ENCODE peak calls at places on chromosomes 5 and 9, in four cellular contexts. M is stomach, E is pancreas, S is psoas muscle. F is an unnamed sample. For H3K4me1, the result is how much of the 10 kb centered on the place peaks cover.

GRCh38 chr5:157924931-157925729 is 66.2 kb upstream of the CLINT1 start:
- DNase-seq in M (no peak), E (no peak), S (no peak), F (peak)

GRCh38 chr5:179803651-179804598 is 2.7 kb downstream of the MGAT4B start:
- DNase-seq in M (no peak), E (peak), S (no peak), F (no peak)

GRCh38 chr5:148957591-148958202 is 105.2 kb downstream of the SH3TC2 start:
- DNase-seq in M (peak), E (no peak), S (no peak), F (no peak)

GRCh38 chr9:137270929-137271695 is 6.4 kb upstream of the TOR4A start:
- DNase-seq in M (no peak), E (peak), S (no peak), F (no peak)

GRCh38 chr5:57225553-57225952 is 51.7 kb downstream of the GPBP1 start:
- DNase-seq in M (no peak), E (no peak), S (no peak), F (no peak)

GRCh38 chr9:87445646-87446045 is 52.0 kb upstream of the DAPK1 start:
- DNase-seq in M (peak), E (peak), S (no peak), F (peak)

GRCh38 chr5:151608522-151608921 is 17.4 kb upstream of the FAT2 start:
- DNase-seq in M (no peak), E (no peak), S (no peak), F (no peak)

GRCh38 chr5:153425914-153426313 is 64.6 kb upstream of the GRIA1 start:
- DNase-seq in M (no peak), E (no peak), S (no peak), F (no peak)

GRCh38 chr5:135834639-135835529 is at the start of gene SLC25A48:
- DNase-seq in M (peak), E (peak), S (peak), F (peak)

DNA sequence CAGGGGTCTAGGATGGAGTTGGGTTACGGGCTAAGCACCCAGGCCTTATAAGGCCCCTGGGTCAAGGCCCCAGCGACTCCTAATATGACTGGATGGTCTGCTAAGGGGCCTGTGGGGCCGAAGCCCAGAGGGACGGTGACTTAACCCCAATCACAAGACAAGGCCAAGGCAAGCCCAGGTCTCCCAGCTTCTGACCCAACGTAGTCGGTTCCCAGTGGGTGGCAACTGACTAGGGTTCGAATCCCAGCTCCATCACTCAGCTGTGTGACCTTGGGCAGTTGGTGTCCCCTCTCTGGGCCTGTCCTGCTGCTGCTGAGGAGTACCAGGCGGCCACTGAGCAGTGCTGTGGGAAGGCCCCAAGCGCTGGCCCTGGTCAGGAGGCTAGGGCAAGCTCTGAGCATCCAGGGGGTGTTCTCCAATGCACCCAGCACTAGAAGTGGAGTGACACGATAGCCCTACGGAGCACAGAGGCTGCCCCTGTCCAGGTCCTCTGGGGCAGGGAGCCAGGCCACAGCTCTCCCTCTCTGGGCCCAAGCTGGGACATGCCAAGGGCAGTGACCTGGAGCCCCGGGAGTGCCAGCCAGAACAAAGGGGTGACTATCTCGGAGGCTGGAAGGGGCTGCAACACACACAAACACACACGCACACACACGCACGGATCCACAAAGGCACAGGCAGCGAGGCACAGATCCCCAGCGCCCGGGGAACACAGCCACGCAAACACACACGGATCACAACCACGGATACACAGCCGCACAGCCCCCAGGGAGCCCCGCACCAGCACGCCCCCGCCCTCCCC is 512 bp downstream of the AK1 start:
- DNase-seq in M (no peak), E (no peak), S (peak), F (no peak)
- H3K4me3 ChIP-seq in M (peak), E (peak), S (peak), F (peak)

GRCh38 chr9:99114846-99115500 is 10.1 kb downstream of the TGFBR1 start:
- DNase-seq in M (no peak), E (no peak), S (no peak), F (no peak)
- H3K4me1 ChIP-seq in M (under half), E (under half), S (half or more), F (under half)

DNA sequence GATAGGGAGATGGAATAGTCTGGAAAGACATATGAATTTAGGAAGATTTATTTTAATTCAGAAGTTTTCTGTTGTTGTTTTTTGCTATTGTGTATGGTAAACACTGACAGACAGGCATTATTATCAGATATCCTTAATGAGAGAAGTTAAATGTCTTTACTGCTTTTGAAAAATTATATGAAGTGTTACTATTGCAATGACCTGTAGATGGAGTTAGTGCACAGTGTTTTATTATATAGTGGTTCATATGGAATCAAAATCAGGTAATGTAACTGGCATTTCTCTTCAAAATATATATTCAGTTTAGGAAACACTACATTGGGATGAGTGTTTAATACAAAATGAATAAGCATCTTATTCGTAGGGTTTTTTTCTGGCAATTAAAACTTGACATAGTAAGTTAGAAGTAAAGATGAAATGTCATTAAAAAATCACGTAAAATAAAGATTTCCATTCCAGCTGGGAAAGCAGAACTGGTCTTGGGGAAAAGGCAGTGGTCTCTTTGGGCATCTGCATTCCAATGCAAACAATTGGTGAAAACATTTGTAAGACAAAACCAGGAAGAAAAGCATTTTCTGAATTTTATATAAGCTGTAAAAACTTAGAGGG is 3.9 kb downstream of the GABRA1 start:
- DNase-seq in M (no peak), E (no peak), S (no peak), F (no peak)
- TF ChIP-seq CTCF in M (no peak), E (no peak), S (no peak), F (no peak)

GRCh38 chr5:42807722-42808447 is 3.8 kb downstream of the SELENOP start:
- DNase-seq in M (no peak), E (no peak), S (no peak), F (no peak)

GRCh38 chr5:42810905-42811590 is 644 bp downstream of the SELENOP start:
- DNase-seq in M (no peak), E (no peak), S (no peak), F (no peak)

GRCh38 chr5:42811591-42812392 is at the start of gene SELENOP:
- DNase-seq in M (peak), E (peak), S (peak), F (peak)

GRCh38 chr5:42806701-42807262 is 4.9 kb downstream of the SELENOP start:
- DNase-seq in M (no peak), E (no peak), S (no peak), F (no peak)

DNA sequence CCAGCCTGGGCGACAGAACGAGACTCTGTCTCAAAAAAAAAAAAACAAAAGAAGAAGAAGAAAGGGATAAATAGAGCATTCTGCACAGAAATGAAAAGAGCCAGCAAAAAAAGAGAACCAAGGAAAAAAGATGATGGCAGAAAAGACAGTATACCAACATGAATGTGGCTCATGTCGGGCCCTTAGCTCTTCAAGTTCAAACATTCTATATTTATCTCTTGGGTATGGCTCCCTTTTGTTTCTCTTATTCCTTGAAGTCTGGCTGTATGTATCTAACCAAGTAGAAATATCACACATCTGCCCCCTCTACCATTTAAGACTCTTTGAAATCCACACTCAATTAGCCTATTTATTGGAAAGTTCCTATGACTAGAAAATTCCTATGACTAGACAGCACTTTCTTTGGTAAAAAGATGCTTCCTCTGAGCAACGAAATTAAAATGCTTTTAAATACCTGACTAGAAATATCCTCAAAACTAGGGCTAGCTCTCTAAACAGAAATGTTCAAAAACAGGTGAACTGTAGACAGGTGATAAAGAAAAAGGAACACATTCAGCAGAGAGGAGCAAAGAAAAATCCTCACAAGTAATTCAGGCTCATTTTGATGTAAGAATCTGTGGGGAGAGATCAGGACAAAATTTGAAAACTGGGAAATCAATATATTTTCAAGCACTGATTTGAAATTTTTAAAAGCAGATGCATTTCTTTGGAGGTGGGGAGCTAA is 2.6 kb downstream of the SELENOP start:
- DNase-seq in M (no peak), E (no peak), S (no peak), F (no peak)
- H3K4me3 ChIP-seq in M (peak), E (no peak), S (peak), F (no peak)

GRCh38 chr5:154756871-154757646 is 1.9 kb downstream of the LARP1 start:
- DNase-seq in M (peak), E (peak), S (peak), F (peak)

GRCh38 chr5:154758977-154759376 is 3.8 kb downstream of the LARP1 start:
- DNase-seq in M (no peak), E (no peak), S (no peak), F (no peak)

GRCh38 chr5:154756203-154756870 is 1.2 kb downstream of the LARP1 start:
- DNase-seq in M (peak), E (peak), S (peak), F (peak)

GRCh38 chr5:154757647-154758406 is 2.6 kb downstream of the LARP1 start:
- DNase-seq in M (no peak), E (peak), S (no peak), F (no peak)

DNA sequence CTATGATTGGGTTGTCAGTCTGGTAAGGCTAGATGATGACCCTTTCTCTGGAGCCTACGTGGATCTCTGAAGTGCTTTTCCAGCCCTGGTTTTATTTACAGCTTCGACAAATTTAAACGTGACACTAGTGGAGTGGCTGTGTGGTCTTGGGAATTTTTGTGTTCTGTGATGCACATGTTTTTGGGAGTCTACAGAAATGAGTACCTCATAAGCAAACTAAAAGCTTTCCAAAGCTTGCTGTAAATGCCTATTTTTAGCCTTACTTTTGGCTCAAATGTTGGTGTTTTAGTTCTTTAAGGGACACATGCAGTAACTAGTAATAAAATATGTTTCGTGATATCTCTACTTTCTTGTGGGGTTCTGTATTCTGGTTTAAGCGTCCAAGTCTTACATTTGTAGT is 3.3 kb downstream of the LARP1 start:
- DNase-seq in M (no peak), E (no peak), S (no peak), F (no peak)
- H3K4me1 ChIP-seq in M (half or more), E (half or more), S (half or more), F (under half)

GRCh38 chr9:29208670-29209069 is 1635.4 kb upstream of the C9orf72 start:
- DNase-seq in M (no peak), E (no peak), S (no peak), F (no peak)
- TF ChIP-seq CTCF in M (no peak), E (no peak), S (no peak), F (no peak)

GRCh38 chr5:160088805-160089204 is 30.4 kb downstream of the PWWP2A start:
- DNase-seq in M (no peak), E (no peak), S (no peak), F (no peak)

GRCh38 chr5:160090059-160090458 is 29.2 kb downstream of the PWWP2A start:
- DNase-seq in M (no peak), E (no peak), S (no peak), F (no peak)

GRCh38 chr5:160087244-160087643 is 32.0 kb downstream of the PWWP2A start:
- DNase-seq in M (no peak), E (no peak), S (no peak), F (no peak)

GRCh38 chr5:160092519-160092918 is 26.7 kb downstream of the PWWP2A start:
- DNase-seq in M (no peak), E (no peak), S (no peak), F (no peak)

GRCh38 chr5:160089549-160089948 is 29.7 kb downstream of the PWWP2A start:
- DNase-seq in M (no peak), E (no peak), S (no peak), F (no peak)
- H3K4me3 ChIP-seq in M (no peak), E (no peak), S (no peak), F (no peak)

GRCh38 chr5:35776757-35777156 is 79.9 kb upstream of the IL7R start:
- DNase-seq in M (no peak), E (no peak), S (no peak), F (no peak)

GRCh38 chr5:35778259-35778769 is 78.4 kb upstream of the IL7R start:
- DNase-seq in M (no peak), E (no peak), S (no peak), F (no peak)

GRCh38 chr5:35780236-35780635 is 76.5 kb upstream of the IL7R start:
- DNase-seq in M (no peak), E (no peak), S (no peak), F (no peak)

GRCh38 chr5:35773936-35774335 is 82.8 kb upstream of the IL7R start:
- DNase-seq in M (no peak), E (no peak), S (no peak), F (no peak)

GRCh38 chr5:35777358-35778087 is 79.2 kb upstream of the IL7R start:
- DNase-seq in M (peak), E (peak), S (peak), F (peak)
- H3K4me1 ChIP-seq in M (under half), E (under half), S (under half), F (under half)

DNA sequence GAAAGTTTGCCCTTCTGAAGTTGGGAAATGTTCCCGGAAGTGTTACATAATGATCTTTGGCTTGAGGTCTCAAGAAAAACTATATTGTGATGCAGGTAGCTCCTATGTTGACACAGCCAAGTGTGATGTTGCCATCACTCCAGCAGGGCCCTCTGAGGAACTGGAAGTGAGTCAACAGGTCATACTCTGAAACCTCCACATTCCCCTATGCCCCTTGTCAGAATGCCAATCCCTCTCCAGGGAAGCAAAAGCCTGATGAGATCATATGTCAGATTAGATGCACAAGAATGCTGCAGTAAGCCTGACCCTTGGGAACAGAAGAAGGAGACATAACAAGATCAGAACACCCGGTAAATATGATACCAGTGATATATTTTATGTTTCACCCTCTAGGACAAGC is 66.8 kb upstream of the ITGA2 start:
- DNase-seq in M (no peak), E (no peak), S (no peak), F (peak)
- TF ChIP-seq CTCF in M (no peak), E (no peak), S (no peak), F (no peak)

DNA sequence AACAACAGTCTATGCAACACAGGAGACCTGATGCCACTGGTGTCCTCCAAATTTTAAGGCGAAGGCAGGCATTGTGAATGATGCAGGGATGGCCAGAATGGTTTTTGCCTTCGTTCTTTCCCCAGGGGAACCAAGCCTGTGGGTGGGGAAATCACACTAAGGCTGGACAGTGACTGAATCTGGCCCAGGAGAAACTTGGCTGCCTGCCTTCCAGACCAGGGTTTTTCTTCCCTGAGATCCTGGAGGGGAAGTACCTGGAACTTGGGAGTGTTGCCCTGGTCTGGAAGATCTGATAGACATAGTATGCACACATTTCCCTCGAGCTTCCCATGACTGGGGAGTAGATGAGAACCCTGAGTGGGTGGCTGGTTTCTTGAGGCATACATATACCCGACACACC is 699 bp upstream of the IL11RA start:
- DNase-seq in M (peak), E (no peak), S (peak), F (no peak)
- H3K4me3 ChIP-seq in M (peak), E (no peak), S (peak), F (no peak)